ENCODE peak calls at places on chromosomes 16 and 17, in four cellular contexts. M is colonic mucosa; F is neuronal stem cell; Z is CD8-positive, alpha-beta memory T cell. G is an unnamed sample.

GRCh38 chr16:20844588-20844987 is 38.3 kb downstream of the REXO5 start:
- DNase-seq in F (no peak), Z (no peak), M (no peak), G (no peak)

GRCh38 chr16:20950294-20950693 is 49.7 kb downstream of the LYRM1 start:
- DNase-seq in Z (no peak), M (no peak), F (no peak), G (no peak)

GRCh38 chr16:29770250-29770929 is 7.7 kb upstream of the ZG16 start:
- DNase-seq in M (no peak), Z (no peak), F (no peak), G (no peak)

GRCh38 chr17:57636985-57637667 is 108.0 kb downstream of the CCDC182 start:
- DNase-seq in F (no peak), Z (no peak), M (no peak), G (no peak)

GRCh38 chr16:10509534-10510025 is 70.8 kb downstream of the EMP2 start:
- DNase-seq in M (peak; percentile 69), Z (peak; percentile 42), F (peak; percentile 75), G (peak; percentile 82)

GRCh38 chr17:79811036-79811887 is 14.4 kb upstream of the CBX8 start:
- DNase-seq in M (no peak), Z (no peak), F (no peak), G (no peak)

GRCh38 chr16:10584956-10585561 is 4.7 kb upstream of the EMP2 start:
- DNase-seq in Z (no peak), M (no peak), F (no peak), G (no peak)

GRCh38 chr17:35486920-35487727 is 38.6 kb upstream of the SLFN13 start:
- DNase-seq in M (peak; percentile 32), F (no peak), Z (peak; percentile 55), G (no peak)

GRCh38 chr17:62963296-62963695 is 2.7 kb upstream of the TANC2 start:
- DNase-seq in F (no peak), Z (no peak), M (no peak), G (no peak)

DNA sequence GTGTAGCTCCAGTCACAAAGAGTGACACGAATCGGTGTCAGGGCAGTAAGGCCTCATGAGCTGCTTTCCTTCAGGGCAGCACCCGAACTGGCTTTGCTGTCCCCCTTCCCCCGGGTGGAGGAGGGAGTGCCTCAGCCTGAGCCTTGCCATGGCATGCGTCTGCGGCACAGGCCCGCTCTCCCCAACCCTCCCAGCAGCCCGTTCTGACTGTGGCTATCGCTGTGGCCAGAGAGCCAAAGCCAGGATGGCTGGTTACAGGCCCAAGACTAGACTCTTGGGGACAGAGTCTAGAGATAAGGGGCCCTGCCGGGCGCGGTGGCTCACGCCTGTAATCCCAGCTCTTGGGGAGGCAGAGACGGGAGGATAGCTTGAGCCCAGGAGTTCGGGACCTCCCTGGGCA is 25.9 kb downstream of the CLUH start:
- DNase-seq in M (peak; percentile 15), Z (no peak), F (no peak), G (no peak)
- H3K4me3 ChIP-seq in M (no peak overlapping the region), Z (no peak overlapping the region), F (peak overlapping the region; percentile 55), G (no peak overlapping the region)

DNA sequence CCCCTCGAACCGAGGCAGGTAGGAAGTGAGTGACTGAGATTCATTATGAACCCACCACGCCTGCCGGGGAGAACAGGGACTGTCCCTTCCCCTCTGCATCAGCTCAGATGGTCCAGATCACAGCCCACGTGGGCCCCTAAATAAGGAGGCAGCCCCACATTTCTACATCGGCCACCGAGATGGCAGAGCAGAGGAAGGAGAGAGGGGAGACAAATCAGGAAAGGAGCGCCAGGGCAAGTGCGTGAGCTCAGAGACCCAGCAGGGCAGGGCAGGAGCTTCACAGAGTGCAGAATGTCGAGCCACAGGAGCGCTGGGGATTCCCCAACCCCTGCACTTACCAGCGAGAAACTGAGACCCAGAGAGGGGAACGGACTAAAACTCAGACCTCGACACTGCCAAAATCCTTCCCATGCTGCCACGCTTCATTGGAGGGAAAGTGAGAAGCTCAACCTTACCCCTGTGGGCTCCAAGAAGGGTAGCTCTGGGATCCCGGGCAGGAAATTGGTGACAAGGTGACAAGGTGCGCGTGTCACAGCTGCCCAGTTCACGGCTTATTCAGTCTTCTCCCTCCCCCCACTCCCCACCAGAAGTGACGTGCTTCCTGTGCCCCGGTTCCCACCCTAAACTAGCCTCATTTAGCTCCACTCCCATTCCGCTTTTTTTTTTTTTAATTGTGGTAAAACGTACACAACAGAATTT is at the start of gene ICAM2:
- DNase-seq in Z (peak; percentile 90), F (no peak), M (peak; percentile 67), G (no peak)
- H3K27ac ChIP-seq in Z (peak within 1 kb of the TSS; percentile 90), F (no peak within 1 kb of the TSS), M (peak within 1 kb of the TSS; percentile 39), G (no peak within 1 kb of the TSS)

GRCh38 chr17:70074991-70075390 is at the start of gene KCNJ16:
- DNase-seq in M (peak; percentile 61), F (no peak), Z (no peak), G (no peak)

GRCh38 chr17:70073326-70073725 is 1.7 kb upstream of the KCNJ16 start:
- DNase-seq in F (no peak), Z (no peak), M (no peak), G (no peak)

GRCh38 chr17:70073799-70074198 is 1.2 kb upstream of the KCNJ16 start:
- DNase-seq in M (no peak), Z (no peak), F (no peak), G (no peak)

GRCh38 chr17:70072900-70073299 is 2.1 kb upstream of the KCNJ16 start:
- DNase-seq in F (no peak), M (no peak), Z (no peak), G (no peak)

DNA sequence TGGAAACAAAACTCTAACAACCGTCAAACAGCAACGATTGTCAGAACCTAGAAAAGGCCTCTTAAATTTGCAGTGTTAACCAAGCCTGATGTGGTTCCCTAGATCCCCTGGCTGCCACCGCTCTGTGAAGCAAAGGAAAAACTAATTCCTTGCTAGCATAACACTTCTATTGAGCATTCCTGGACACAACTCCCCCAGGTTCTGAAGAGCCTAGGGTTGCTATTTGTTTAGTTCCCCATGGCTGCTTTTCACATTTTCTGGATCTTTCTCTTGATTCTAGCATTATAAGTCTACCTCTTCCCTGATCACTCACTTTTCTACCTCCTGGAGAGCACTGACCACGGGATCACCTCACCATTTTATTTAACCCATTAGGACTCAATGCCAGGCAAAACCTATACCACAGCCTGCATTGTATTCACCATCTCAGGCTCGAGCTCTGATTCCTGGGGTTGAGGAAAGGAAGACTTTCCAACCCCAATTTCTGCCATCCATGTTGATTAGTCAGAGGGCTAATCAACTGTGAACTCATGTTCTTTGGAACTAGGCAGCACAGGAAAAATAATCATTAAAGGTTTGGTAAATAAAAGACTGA is 692 bp upstream of the KCNJ16 start:
- DNase-seq in F (no peak), M (no peak), Z (no peak), G (no peak)
- H3K9me3 ChIP-seq in F (no peaks in the 10 kb centered on the region), M (no peaks in the 10 kb centered on the region), Z (no peaks in the 10 kb centered on the region), G (no peaks in the 10 kb centered on the region)

GRCh38 chr16:33059206-33059605 is 134.8 kb upstream of the TP53TG3C start:
- DNase-seq in Z (no peak), M (no peak), F (no peak), G (no peak)
- H3K4me3 ChIP-seq in Z (no peak overlapping the region), M (no peak overlapping the region), F (no peak overlapping the region), G (no peak overlapping the region)

DNA sequence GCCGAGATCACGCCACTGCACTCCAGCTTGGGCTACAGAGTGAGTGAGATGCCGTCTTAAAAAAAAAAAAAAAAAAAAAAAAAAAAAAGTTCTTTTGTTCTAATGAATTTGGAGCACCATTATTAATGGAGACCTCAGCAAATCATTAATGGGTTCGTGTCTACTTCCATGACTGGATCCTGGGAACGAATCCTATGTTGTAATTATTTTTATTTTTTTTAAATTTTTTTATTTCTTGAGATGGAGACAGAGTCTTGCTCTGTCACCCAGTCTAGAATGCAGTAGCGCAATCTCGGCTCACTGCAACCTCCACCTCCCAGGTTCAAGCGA is 30.7 kb downstream of the SPOP start:
- DNase-seq in Z (no peak), F (no peak), M (no peak), G (no peak)
- H3K27ac ChIP-seq in Z (no peak overlapping the region), F (no peak overlapping the region), M (peak overlapping the region; percentile 52), G (no peak overlapping the region)

DNA sequence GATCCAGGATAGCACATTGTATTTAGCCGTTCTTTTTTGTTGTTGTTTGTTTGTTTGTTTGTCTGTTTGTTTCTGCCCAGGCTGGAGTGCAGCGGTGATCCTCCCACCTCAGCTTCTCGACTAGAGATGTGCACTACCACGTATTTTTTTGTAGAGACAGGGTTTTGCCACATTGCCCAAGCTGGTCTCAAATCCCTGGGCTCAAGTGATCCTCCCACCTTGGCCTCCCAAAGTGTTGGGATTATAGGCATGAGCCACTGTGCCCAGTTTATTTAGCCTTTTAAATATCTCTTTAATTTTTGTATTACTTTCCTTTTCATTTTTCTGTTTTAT is 9.2 kb upstream of the NLRC5 start:
- DNase-seq in F (no peak), M (no peak), Z (no peak), G (no peak)
- H3K9me3 ChIP-seq in F (no peaks in the 10 kb centered on the region), M (no peaks in the 10 kb centered on the region), Z (no peaks in the 10 kb centered on the region), G (no peaks in the 10 kb centered on the region)

GRCh38 chr17:45314761-45315549 is 1.9 kb downstream of the MAP3K14 start:
- DNase-seq in M (no peak), F (no peak), Z (no peak), G (no peak)
- H3K4me3 ChIP-seq in M (peak overlapping the region; percentile 79), F (no peak overlapping the region), Z (peak overlapping the region; percentile 81), G (no peak overlapping the region)

GRCh38 chr16:54273566-54273965 is 13.0 kb downstream of the IRX3 start:
- DNase-seq in F (no peak), M (no peak), Z (no peak), G (no peak)
- H3K27ac ChIP-seq in F (no peak overlapping the region), M (no peak overlapping the region), Z (no peak overlapping the region), G (no peak overlapping the region)

GRCh38 chr16:3317315-3317999 is 12.2 kb downstream of the ZNF75A start:
- DNase-seq in F (no peak), M (no peak), Z (no peak), G (no peak)
- H3K9me3 ChIP-seq in F (peaks cover 61% of the 10 kb centered on the region), M (peaks cover 9% of the 10 kb centered on the region), Z (peaks cover 82% of the 10 kb centered on the region), G (peaks cover 19% of the 10 kb centered on the region)

GRCh38 chr16:87636050-87636684 is 33.9 kb downstream of the JPH3 start:
- DNase-seq in Z (peak; percentile 70), M (peak; percentile 82), F (peak; percentile 62), G (peak; percentile 48)
- H3K4me3 ChIP-seq in Z (peak overlapping the region; percentile 61), M (peak overlapping the region; percentile 22), F (no peak overlapping the region), G (no peak overlapping the region)